ENCODE peak calls at places on chromosome 12, in ten cellular contexts. L is uterus, R is thyroid gland, J is testis, N is A549, M is endothelial cell of umbilical vein, D is adrenal gland, H is H1, U is K562, V is IMR-90. O is an unnamed sample.

GRCh38 chr12:9032202-9032964 is 43.0 kb downstream of the KLRG1 start:
- DNase-seq in L (no peak), R (no peak), J (no peak), N (no peak), M (no peak), D (no peak), H (no peak), U (no peak), V (no peak), O (no peak)

GRCh38 chr12:69442894-69443293 is 27.3 kb upstream of the FRS2 start:
- DNase-seq in L (no peak), R (no peak), J (no peak), N (no peak), M (peak; percentile 81), D (no peak), H (no peak), U (no peak), V (peak; percentile 74), O (no peak)

GRCh38 chr12:32139064-32139421 is 32.4 kb downstream of the BICD1 start:
- DNase-seq in L (no peak), R (no peak), J (no peak), N (no peak), M (peak; percentile 39), D (no peak), H (no peak), U (no peak), V (peak; percentile 66), O (no peak)

GRCh38 chr12:25501565-25501964 is 51.5 kb downstream of the LMNTD1 start:
- DNase-seq in L (no peak), R (no peak), J (no peak), N (no peak), M (no peak), D (no peak), H (no peak), U (no peak), V (peak; percentile 33), O (no peak)

GRCh38 chr12:22733756-22734155 is 108.8 kb downstream of the ETNK1 start:
- DNase-seq in L (no peak), R (no peak), J (no peak), N (no peak), M (no peak), D (no peak), H (no peak), U (no peak), V (no peak), O (no peak)

GRCh38 chr12:27996761-27997160 is 24.2 kb upstream of the PTHLH start:
- DNase-seq in L (no peak), R (no peak), J (no peak), N (no peak), M (no peak), D (no peak), H (no peak), U (no peak), V (no peak), O (no peak)

GRCh38 chr12:118136559-118137003 is 657 bp downstream of the PEBP1 start:
- DNase-seq in L (peak; percentile 43), R (peak; percentile 60), J (peak; percentile 57), N (peak; percentile 30), M (peak; percentile 45), D (peak; percentile 72), H (peak; percentile 58), U (no peak), V (peak; percentile 36), O (peak; percentile 69)

GRCh38 chr12:69055280-69055679 is 122.3 kb upstream of the CPM start:
- DNase-seq in L (no peak), R (no peak), J (no peak), N (no peak), M (no peak), D (no peak), H (no peak), U (no peak), V (no peak), O (no peak)

GRCh38 chr12:120397827-120398563 is 29.0 kb upstream of the MSI1 start:
- DNase-seq in L (no peak), R (peak; percentile 3), J (no peak), N (no peak), M (no peak), D (no peak), H (peak; percentile 56), U (no peak), V (no peak), O (no peak)

GRCh38 chr12:80045594-80045993 is 53.7 kb upstream of the OTOGL start:
- DNase-seq in L (no peak), R (no peak), J (no peak), N (no peak), M (no peak), D (no peak), H (no peak), U (no peak), V (peak; percentile 85), O (no peak)

GRCh38 chr12:55822228-55822627 is 4.4 kb downstream of the ORMDL2 start:
- DNase-seq in L (no peak), R (no peak), J (no peak), N (peak; percentile 44), M (no peak), D (no peak), H (peak; percentile 58), U (no peak), V (no peak), O (no peak)
- H3K27ac ChIP-seq in L (no peak overlapping the region), R (no peak overlapping the region), J (no peak overlapping the region), N (no peak overlapping the region), M (no peak overlapping the region), D (no peak overlapping the region), H (no peak overlapping the region), U (no peak overlapping the region), V (no peak overlapping the region), O (no peak overlapping the region)

GRCh38 chr12:123972448-123973401 is at the start of the genes CCDC92 and ZNF664:
- DNase-seq in L (peak; percentile 94), R (peak; percentile 96), J (peak; percentile 93), N (peak; percentile 94), M (peak; percentile 89), D (peak; percentile 89), H (peak; percentile 94), U (peak; percentile 99), V (peak; percentile 90), O (peak; percentile 94)
- TF ChIP-seq POLR2A in L (peak; percentile 83), R (peak; percentile 71), J (no peak), N (peak; percentile 90), M (peak; percentile 62), D (peak; percentile 65), H (no peak), U (no peak), V (peak; percentile 57), O (peak; percentile 24)

DNA sequence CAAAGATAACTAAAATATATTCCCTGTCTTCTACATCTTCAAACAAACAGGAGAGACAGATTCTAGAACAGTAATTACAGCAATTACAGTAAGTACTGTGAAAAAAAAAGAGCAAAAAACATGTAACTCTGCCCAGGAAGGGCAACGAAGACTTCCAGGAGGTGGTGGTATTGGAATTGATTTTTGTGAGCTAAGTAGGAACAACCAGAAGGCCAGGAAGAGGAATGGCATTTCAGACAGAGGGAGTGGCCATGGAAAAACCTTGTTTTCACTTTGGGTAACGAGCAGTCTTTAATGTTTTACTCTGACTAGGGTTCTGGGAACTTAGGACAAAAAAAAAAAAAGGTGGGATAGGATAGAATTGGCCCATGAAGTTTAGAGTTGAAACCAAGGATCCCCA is 196.3 kb upstream of the PLEKHG7 start:
- DNase-seq in L (no peak), R (no peak), J (no peak), N (no peak), M (peak; percentile 8), D (no peak), H (no peak), U (no peak), V (no peak), O (no peak)
- H3K27ac ChIP-seq in L (peak overlapping the region; percentile 84), R (peak overlapping the region; percentile 77), J (no peak overlapping the region), N (no peak overlapping the region), M (no peak overlapping the region), D (peak overlapping the region; percentile 91), H (no peak overlapping the region), U (no peak overlapping the region), V (peak overlapping the region; percentile 82), O (peak overlapping the region; percentile 85)

GRCh38 chr12:107760817-107761501 is at the start of gene PRDM4:
- DNase-seq in L (peak; percentile 93), R (peak; percentile 95), J (peak; percentile 95), N (peak; percentile 94), M (peak; percentile 96), D (peak; percentile 95), H (peak; percentile 90), U (peak; percentile 97), V (peak; percentile 93), O (peak; percentile 94)
- TF ChIP-seq POLR2A in L (peak; percentile 96), R (peak; percentile 68), J (peak; percentile 32), N (peak; percentile 78), M (peak; percentile 85), D (peak; percentile 92), H (peak; percentile 58), U (peak; percentile 70), V (peak; percentile 96), O (peak; percentile 45)